ENCODE peak calls at places on chromosomes 5 and 9, in seven cellular contexts. R is progenitor cell of endocrine pancreas, H is germinal center, I is Ammon's horn, J is NCI-H2081, E is CD14-positive monocyte, A is heart right ventricle. Q is an unnamed sample.
A peak's percentile ranks its signal among the peaks of the same experiment; 100 is the strongest.

GRCh38 chr5:88675758-88676636 is 207.0 kb downstream of the MEF2C start:
- DNase-seq in R (no peak), H (peak; percentile 71), I (peak; percentile 90), J (peak; percentile 89), E (no peak), A (no peak), Q (peak; percentile 83)

GRCh38 chr9:70303268-70303667 is 44.5 kb downstream of the SMC5 start:
- DNase-seq in R (no peak), H (no peak), I (no peak), J (no peak), E (no peak), A (no peak), Q (no peak)

GRCh38 chr5:80607343-80607742 is 37.3 kb upstream of the ANKRD34B start:
- DNase-seq in R (no peak), H (no peak), I (no peak), J (no peak), E (no peak), A (no peak), Q (no peak)

GRCh38 chr9:35675732-35676392 is 2.1 kb downstream of the CA9 start:
- DNase-seq in R (peak; percentile 86), H (peak; percentile 35), I (no peak), J (no peak), E (no peak), A (peak; percentile 49), Q (no peak)

GRCh38 chr5:111197523-111197922 is 26.7 kb upstream of the CAMK4 start:
- DNase-seq in R (no peak), H (no peak), I (peak; percentile 12), J (no peak), E (no peak), A (no peak), Q (peak; percentile 42)

GRCh38 chr5:39623291-39623865 is 198.6 kb upstream of the DAB2 start:
- DNase-seq in R (no peak), H (no peak), I (no peak), J (no peak), E (no peak), A (no peak), Q (no peak)

GRCh38 chr9:79224672-79225433 is 346.9 kb upstream of the TLE4 start:
- DNase-seq in R (no peak), H (no peak), I (no peak), J (no peak), E (no peak), A (no peak), Q (no peak)

GRCh38 chr5:80714570-80715298 is 60.0 kb upstream of the DHFR start:
- DNase-seq in R (no peak), H (no peak), I (no peak), J (no peak), E (no peak), A (no peak), Q (no peak)

GRCh38 chr9:131579789-131580211 is 34.5 kb downstream of the PRRT1B start:
- DNase-seq in R (no peak), H (no peak), I (peak; percentile 45), J (no peak), E (no peak), A (peak; percentile 39), Q (peak; percentile 17)

GRCh38 chr5:68898961-68899471 is 194.8 kb upstream of the SLC30A5 start:
- DNase-seq in R (no peak), H (no peak), I (peak; percentile 53), J (peak; percentile 21), E (no peak), A (no peak), Q (peak; percentile 22)

GRCh38 chr5:145587308-145588071 is 247.7 kb downstream of the PRELID2 start:
- DNase-seq in R (no peak), H (no peak), I (no peak), J (no peak), E (no peak), A (no peak), Q (peak; percentile 8)

GRCh38 chr9:131289301-131290038 is at the start of gene PLPP7:
- DNase-seq in R (no peak), H (no peak), I (peak; percentile 94), J (no peak), E (no peak), A (peak; percentile 90), Q (peak; percentile 88)

GRCh38 chr5:139648205-139649081 is at the start of gene CXXC5:
- DNase-seq in R (peak; percentile 78), H (peak; percentile 82), I (peak; percentile 91), J (peak; percentile 70), E (peak; percentile 70), A (peak; percentile 87), Q (peak; percentile 68)

GRCh38 chr9:18614116-18614515 is 140.2 kb downstream of the ADAMTSL1 start:
- DNase-seq in R (no peak), H (no peak), I (no peak), J (no peak), E (no peak), A (no peak), Q (no peak)

GRCh38 chr5:17012289-17012688 is 76.2 kb upstream of the MYO10 start:
- DNase-seq in R (no peak), H (no peak), I (no peak), J (no peak), E (no peak), A (no peak), Q (no peak)

GRCh38 chr5:164012376-164012775 is 507.0 kb downstream of the MAT2B start:
- DNase-seq in R (no peak), H (no peak), I (no peak), J (no peak), E (no peak), A (no peak), Q (no peak)

GRCh38 chr9:105299190-105299854 is 54.9 kb downstream of the SLC44A1 start:
- DNase-seq in R (no peak), H (no peak), I (peak; percentile 67), J (no peak), E (peak; percentile 67), A (no peak), Q (peak; percentile 72)

GRCh38 chr9:114452219-114453169 is 52.8 kb downstream of the WHRN start:
- DNase-seq in R (no peak), H (peak; percentile 53), I (no peak), J (peak; percentile 87), E (no peak), A (no peak), Q (no peak)

GRCh38 chr9:77764894-77765780 is 117.0 kb upstream of the GNA14 start:
- DNase-seq in R (no peak), H (no peak), I (no peak), J (peak; percentile 27), E (no peak), A (no peak), Q (no peak)

GRCh38 chr9:23537192-23538059 is 288.6 kb downstream of the ELAVL2 start:
- DNase-seq in R (no peak), H (no peak), I (no peak), J (no peak), E (no peak), A (no peak), Q (no peak)

GRCh38 chr9:130189840-130190239 is 17.6 kb downstream of the NCS1 start:
- DNase-seq in R (no peak), H (no peak), I (no peak), J (no peak), E (no peak), A (no peak), Q (no peak)

GRCh38 chr9:86801246-86801645 is 146.1 kb downstream of the GAS1 start:
- DNase-seq in R (no peak), H (no peak), I (no peak), J (no peak), E (no peak), A (no peak), Q (no peak)

GRCh38 chr9:128521955-128522354 is 17.4 kb downstream of the GLE1 start:
- DNase-seq in R (no peak), H (no peak), I (no peak), J (no peak), E (no peak), A (no peak), Q (no peak)

GRCh38 chr5:2750026-2750757 is 1.3 kb downstream of the IRX2 start:
- DNase-seq in R (no peak), H (no peak), I (no peak), J (no peak), E (no peak), A (no peak), Q (no peak)

GRCh38 chr5:176732306-176732705 is 78.1 kb upstream of the UNC5A start:
- DNase-seq in R (no peak), H (no peak), I (no peak), J (no peak), E (no peak), A (no peak), Q (no peak)

GRCh38 chr5:149420509-149421371 is 41.6 kb upstream of the IL17B start:
- DNase-seq in R (no peak), H (no peak), I (no peak), J (no peak), E (no peak), A (peak; percentile 4), Q (no peak)

GRCh38 chr5:146797683-146798082 is 80.9 kb downstream of the PPP2R2B start:
- DNase-seq in R (no peak), H (no peak), I (peak; percentile 37), J (peak; percentile 53), E (no peak), A (no peak), Q (no peak)

GRCh38 chr5:168128154-168128553 is 163.3 kb upstream of the WWC1 start:
- DNase-seq in R (no peak), H (no peak), I (no peak), J (no peak), E (no peak), A (no peak), Q (peak; percentile 30)

GRCh38 chr5:176810084-176810597 is at the start of gene UNC5A:
- DNase-seq in R (peak; percentile 62), H (peak; percentile 73), I (no peak), J (peak; percentile 82), E (no peak), A (peak; percentile 20), Q (no peak)

GRCh38 chr9:75139201-75139600 is 50.9 kb downstream of the OSTF1 start:
- DNase-seq in R (no peak), H (no peak), I (no peak), J (no peak), E (no peak), A (no peak), Q (no peak)

Q was measured in pons.